ENCODE peak calls at places on chromosomes 11 and 22, in four cellular contexts. R is cerebellum, Z is HFF-Myc, C is GF-D8. T is an unnamed sample.
A peak's percentile ranks its signal among the peaks of the same experiment; 100 is the strongest.

GRCh38 chr11:32809313-32809712 is 14.9 kb upstream of the CCDC73 start:
- DNase-seq in R (peak; percentile 17), Z (peak; percentile 49), C (peak; percentile 7), T (peak; percentile 84)

GRCh38 chr11:47378011-47378835 is at the start of gene SPI1:
- DNase-seq in R (no peak), Z (no peak), C (peak; percentile 80), T (no peak)

GRCh38 chr11:1234771-1235614 is 12.1 kb downstream of the MUC5B start:
- DNase-seq in R (no peak), Z (no peak), C (no peak), T (no peak)

GRCh38 chr11:17351510-17352176 is at the start of gene NCR3LG1:
- DNase-seq in R (peak; percentile 67), Z (no peak), C (peak; percentile 9), T (peak; percentile 38)

GRCh38 chr11:17313349-17314231 is 37.1 kb downstream of the NUCB2 start:
- DNase-seq in R (no peak), Z (no peak), C (no peak), T (no peak)

GRCh38 chr22:20196094-20196840 is 45.4 kb upstream of the CCDC188 start:
- DNase-seq in R (no peak), Z (no peak), C (no peak), T (no peak)

GRCh38 chr11:12287374-12288211 is 89.8 kb upstream of the PARVA start:
- DNase-seq in R (no peak), Z (peak; percentile 86), C (no peak), T (peak; percentile 95)

GRCh38 chr11:78742430-78742829 is 167.8 kb upstream of the NARS2 start:
- DNase-seq in R (no peak), Z (no peak), C (no peak), T (no peak)

GRCh38 chr22:43838161-43838560 is 24.2 kb downstream of the SULT4A1 start:
- DNase-seq in R (no peak), Z (no peak), C (no peak), T (no peak)

GRCh38 chr11:68457898-68458249 is 2.7 kb upstream of the PPP6R3 start:
- DNase-seq in R (no peak), Z (no peak), C (no peak), T (no peak)

GRCh38 chr11:71477637-71478011 is 24.6 kb downstream of the NADSYN1 start:
- DNase-seq in R (no peak), Z (peak; percentile 6), C (no peak), T (no peak)

GRCh38 chr11:44889266-44889665 is 61.4 kb downstream of the TP53I11 start:
- DNase-seq in R (no peak), Z (no peak), C (no peak), T (no peak)

GRCh38 chr11:235180-235997 is 753 bp downstream of the SIRT3 start:
- DNase-seq in R (no peak), Z (no peak), C (no peak), T (no peak)

GRCh38 chr11:111367411-111368284 is 11.4 kb downstream of the POU2AF1 start:
- DNase-seq in R (no peak), Z (no peak), C (no peak), T (no peak)

GRCh38 chr11:14916403-14916802 is 24.4 kb upstream of the CYP2R1 start:
- DNase-seq in R (no peak), Z (no peak), C (no peak), T (no peak)

GRCh38 chr11:35584321-35584720 is 33.9 kb upstream of the FJX1 start:
- DNase-seq in R (no peak), Z (peak; percentile 76), C (no peak), T (no peak)

GRCh38 chr11:59680287-59681154 is 11.7 kb upstream of the PATL1 start:
- DNase-seq in R (no peak), Z (no peak), C (peak; percentile 41), T (peak; percentile 75)

GRCh38 chr11:77789061-77789730 is 31.3 kb downstream of the RSF1 start:
- DNase-seq in R (no peak), Z (no peak), C (no peak), T (no peak)

GRCh38 chr22:36871669-36872081 is 10.9 kb downstream of the NCF4 start:
- DNase-seq in R (no peak), Z (no peak), C (no peak), T (no peak)

GRCh38 chr11:124745835-124746620 is 6.0 kb downstream of the VSIG2 start:
- DNase-seq in R (no peak), Z (no peak), C (no peak), T (peak; percentile 24)

GRCh38 chr11:76347391-76347790 is 33.5 kb downstream of the THAP12 start:
- DNase-seq in R (no peak), Z (no peak), C (no peak), T (no peak)

GRCh38 chr22:46914916-46915894 is 152.8 kb downstream of the TBC1D22A start:
- DNase-seq in R (no peak), Z (no peak), C (no peak), T (no peak)

GRCh38 chr22:17121235-17122195 is at the start of gene TMEM121B:
- DNase-seq in R (peak; percentile 90), Z (no peak), C (no peak), T (peak; percentile 14)

GRCh38 chr11:47130541-47130940 is 46.1 kb downstream of the ARFGAP2 start:
- DNase-seq in R (no peak), Z (no peak), C (no peak), T (no peak)

GRCh38 chr11:45815747-45816146 is 10.8 kb downstream of the SLC35C1 start:
- DNase-seq in R (no peak), Z (no peak), C (no peak), T (peak; percentile 62)

GRCh38 chr11:17273668-17274321 is 2.7 kb upstream of the NUCB2 start:
- DNase-seq in R (no peak), Z (no peak), C (no peak), T (peak; percentile 43)

GRCh38 chr22:37183432-37184379 is 4.3 kb downstream of the C1QTNF6 start:
- DNase-seq in R (no peak), Z (no peak), C (no peak), T (no peak)

GRCh38 chr22:37260939-37261338 is 16.9 kb upstream of the RAC2 start:
- DNase-seq in R (peak; percentile 43), Z (no peak), C (no peak), T (peak; percentile 53)